ENCODE peak calls at places on chromosome 10, in seven cellular contexts. One of them, this sample, is unnamed.
A peak's percentile ranks its signal among the peaks of the same experiment; 100 is the strongest.

GRCh38 chr10:19654576-19654975 is 161.7 kb upstream of the PLXDC2 start:
- DNase-seq in GM06990: no peak
- DNase-seq in pancreas: no peak
- DNase-seq in CD4-positive, CD25-positive, alpha-beta regulatory T cell: no peak
- DNase-seq in right lobe of liver: no peak
- DNase-seq in neural progenitor cell: no peak
- DNase-seq in small intestine: no peak
- DNase-seq in this sample: no peak

GRCh38 chr10:87952612-87953011 is 89.2 kb downstream of the PTEN start:
- DNase-seq in CD4-positive, CD25-positive, alpha-beta regulatory T cell: no peak
- DNase-seq in right lobe of liver: no peak
- DNase-seq in small intestine: peak; percentile 58
- DNase-seq in pancreas: no peak
- DNase-seq in GM06990: no peak
- DNase-seq in neural progenitor cell: no peak
- DNase-seq in this sample: no peak

GRCh38 chr10:132357286-132358058 is 25.5 kb downstream of the LRRC27 start:
- DNase-seq in GM06990: no peak
- DNase-seq in neural progenitor cell: no peak
- DNase-seq in CD4-positive, CD25-positive, alpha-beta regulatory T cell: no peak
- DNase-seq in small intestine: no peak
- DNase-seq in pancreas: no peak
- DNase-seq in right lobe of liver: no peak
- DNase-seq in this sample: no peak

GRCh38 chr10:24209946-24210491 is 1.1 kb downstream of the KIAA1217 start:
- DNase-seq in right lobe of liver: no peak
- DNase-seq in pancreas: no peak
- DNase-seq in small intestine: peak; percentile 31
- DNase-seq in neural progenitor cell: no peak
- DNase-seq in CD4-positive, CD25-positive, alpha-beta regulatory T cell: no peak
- DNase-seq in GM06990: peak; percentile 61
- DNase-seq in this sample: no peak

GRCh38 chr10:62048919-62049636 is 147.6 kb downstream of the ARID5B start:
- DNase-seq in CD4-positive, CD25-positive, alpha-beta regulatory T cell: peak; percentile 50
- DNase-seq in right lobe of liver: peak; percentile 87
- DNase-seq in GM06990: peak; percentile 61
- DNase-seq in pancreas: peak; percentile 57
- DNase-seq in neural progenitor cell: peak; percentile 78
- DNase-seq in small intestine: peak; percentile 66
- DNase-seq in this sample: peak; percentile 87

GRCh38 chr10:131802991-131803390 is 97.8 kb upstream of the PPP2R2D start:
- DNase-seq in neural progenitor cell: peak; percentile 42
- DNase-seq in GM06990: no peak
- DNase-seq in small intestine: no peak
- DNase-seq in right lobe of liver: no peak
- DNase-seq in CD4-positive, CD25-positive, alpha-beta regulatory T cell: no peak
- DNase-seq in pancreas: no peak
- DNase-seq in this sample: no peak

GRCh38 chr10:58531084-58531695 is 18.5 kb downstream of the BICC1 start:
- DNase-seq in small intestine: peak; percentile 62
- DNase-seq in pancreas: peak; percentile 15
- DNase-seq in CD4-positive, CD25-positive, alpha-beta regulatory T cell: no peak
- DNase-seq in right lobe of liver: no peak
- DNase-seq in neural progenitor cell: peak; percentile 78
- DNase-seq in GM06990: peak; percentile 12
- DNase-seq in this sample: peak; percentile 10

GRCh38 chr10:85311599-85312337 is 983.4 kb downstream of the CCSER2 start:
- DNase-seq in pancreas: no peak
- DNase-seq in right lobe of liver: no peak
- DNase-seq in CD4-positive, CD25-positive, alpha-beta regulatory T cell: no peak
- DNase-seq in neural progenitor cell: no peak
- DNase-seq in small intestine: no peak
- DNase-seq in GM06990: no peak
- DNase-seq in this sample: no peak

GRCh38 chr10:34489973-34490372 is 325.1 kb downstream of the PARD3 start:
- DNase-seq in neural progenitor cell: no peak
- DNase-seq in pancreas: no peak
- DNase-seq in small intestine: peak; percentile 9
- DNase-seq in GM06990: no peak
- DNase-seq in right lobe of liver: no peak
- DNase-seq in CD4-positive, CD25-positive, alpha-beta regulatory T cell: no peak
- DNase-seq in this sample: no peak

GRCh38 chr10:131971591-131971990 is 10.1 kb downstream of the BNIP3 start:
- DNase-seq in small intestine: no peak
- DNase-seq in GM06990: no peak
- DNase-seq in neural progenitor cell: no peak
- DNase-seq in pancreas: no peak
- DNase-seq in CD4-positive, CD25-positive, alpha-beta regulatory T cell: no peak
- DNase-seq in right lobe of liver: no peak
- DNase-seq in this sample: no peak

GRCh38 chr10:77899080-77899477 is 27.5 kb downstream of the DLG5 start:
- DNase-seq in neural progenitor cell: no peak
- DNase-seq in pancreas: no peak
- DNase-seq in small intestine: peak; percentile 92
- DNase-seq in CD4-positive, CD25-positive, alpha-beta regulatory T cell: no peak
- DNase-seq in right lobe of liver: no peak
- DNase-seq in GM06990: no peak
- DNase-seq in this sample: no peak

GRCh38 chr10:13563481-13564445 is 23.0 kb upstream of the PRPF18 start:
- DNase-seq in pancreas: no peak
- DNase-seq in neural progenitor cell: no peak
- DNase-seq in GM06990: no peak
- DNase-seq in right lobe of liver: no peak
- DNase-seq in CD4-positive, CD25-positive, alpha-beta regulatory T cell: no peak
- DNase-seq in small intestine: no peak
- DNase-seq in this sample: no peak

GRCh38 chr10:103772096-103772845 is 83.1 kb downstream of the SH3PXD2A start:
- DNase-seq in neural progenitor cell: peak; percentile 90
- DNase-seq in GM06990: peak; percentile 57
- DNase-seq in small intestine: peak; percentile 70
- DNase-seq in right lobe of liver: peak; percentile 56
- DNase-seq in pancreas: peak; percentile 57
- DNase-seq in CD4-positive, CD25-positive, alpha-beta regulatory T cell: peak; percentile 61
- DNase-seq in this sample: peak; percentile 90

GRCh38 chr10:116001266-116001857 is 271.6 kb downstream of the GFRA1 start:
- DNase-seq in GM06990: no peak
- DNase-seq in right lobe of liver: peak; percentile 54
- DNase-seq in pancreas: no peak
- DNase-seq in CD4-positive, CD25-positive, alpha-beta regulatory T cell: no peak
- DNase-seq in small intestine: no peak
- DNase-seq in neural progenitor cell: peak; percentile 13
- DNase-seq in this sample: peak; percentile 16

GRCh38 chr10:122854648-122855047 is 9.0 kb upstream of the CUZD1 start:
- DNase-seq in GM06990: no peak
- DNase-seq in neural progenitor cell: no peak
- DNase-seq in small intestine: no peak
- DNase-seq in right lobe of liver: no peak
- DNase-seq in pancreas: no peak
- DNase-seq in CD4-positive, CD25-positive, alpha-beta regulatory T cell: no peak
- DNase-seq in this sample: no peak

GRCh38 chr10:70677016-70677415 is 4.7 kb downstream of the ADAMTS14 start:
- DNase-seq in right lobe of liver: no peak
- DNase-seq in neural progenitor cell: no peak
- DNase-seq in pancreas: no peak
- DNase-seq in GM06990: no peak
- DNase-seq in CD4-positive, CD25-positive, alpha-beta regulatory T cell: no peak
- DNase-seq in small intestine: no peak
- DNase-seq in this sample: no peak
- H3K27me3 ChIP-seq in right lobe of liver: no peaks in the 10 kb centered on the region
- H3K27me3 ChIP-seq in neural progenitor cell: peaks cover 28% of the 10 kb centered on the region
- H3K27me3 ChIP-seq in pancreas: no peaks in the 10 kb centered on the region
- H3K27me3 ChIP-seq in GM06990: no peaks in the 10 kb centered on the region
- H3K27me3 ChIP-seq in CD4-positive, CD25-positive, alpha-beta regulatory T cell: peaks cover 5% of the 10 kb centered on the region
- H3K27me3 ChIP-seq in small intestine: no peaks in the 10 kb centered on the region
- H3K27me3 ChIP-seq in this sample: no peaks in the 10 kb centered on the region

GRCh38 chr10:119653209-119653608 is 2.0 kb downstream of the BAG3 start:
- DNase-seq in small intestine: no peak
- DNase-seq in GM06990: no peak
- DNase-seq in right lobe of liver: no peak
- DNase-seq in neural progenitor cell: no peak
- DNase-seq in CD4-positive, CD25-positive, alpha-beta regulatory T cell: no peak
- DNase-seq in pancreas: no peak
- DNase-seq in this sample: no peak
- H3K4me3 ChIP-seq in small intestine: no peak overlapping the region
- H3K4me3 ChIP-seq in GM06990: no peak overlapping the region
- H3K4me3 ChIP-seq in right lobe of liver: no peak overlapping the region
- H3K4me3 ChIP-seq in neural progenitor cell: peak overlapping the region; percentile 83
- H3K4me3 ChIP-seq in CD4-positive, CD25-positive, alpha-beta regulatory T cell: peak overlapping the region; percentile 83
- H3K4me3 ChIP-seq in pancreas: no peak overlapping the region
- H3K4me3 ChIP-seq in this sample: peak overlapping the region; percentile 93

DNA sequence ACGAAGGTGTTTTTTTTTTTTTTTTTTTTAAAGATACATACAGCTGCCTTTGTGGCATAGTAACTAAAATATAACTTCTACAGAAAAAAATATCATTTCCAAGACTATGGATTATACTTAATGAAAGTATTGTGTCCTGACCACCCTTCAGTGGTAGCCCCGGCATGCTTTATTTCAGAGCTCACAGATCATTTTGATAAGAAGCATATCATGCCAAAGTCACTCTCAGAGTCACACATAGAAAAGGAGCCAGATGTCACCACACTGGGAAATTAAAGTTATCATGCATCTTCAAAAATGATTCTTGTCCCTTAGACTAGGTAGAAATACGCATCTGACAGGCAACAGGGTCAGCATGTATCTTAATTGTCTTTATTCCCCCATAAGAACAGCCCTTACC is 3.0 kb downstream of the ADARB2 start:
- DNase-seq in pancreas: no peak
- DNase-seq in neural progenitor cell: no peak
- DNase-seq in CD4-positive, CD25-positive, alpha-beta regulatory T cell: no peak
- DNase-seq in small intestine: no peak
- DNase-seq in right lobe of liver: no peak
- DNase-seq in GM06990: no peak
- DNase-seq in this sample: no peak
- H3K27me3 ChIP-seq in pancreas: peaks cover 37% of the 10 kb centered on the region
- H3K27me3 ChIP-seq in neural progenitor cell: peaks cover 68% of the 10 kb centered on the region
- H3K27me3 ChIP-seq in CD4-positive, CD25-positive, alpha-beta regulatory T cell: peaks cover 23% of the 10 kb centered on the region
- H3K27me3 ChIP-seq in small intestine: peaks cover 15% of the 10 kb centered on the region
- H3K27me3 ChIP-seq in right lobe of liver: peaks cover 3% of the 10 kb centered on the region
- H3K27me3 ChIP-seq in GM06990: no peaks in the 10 kb centered on the region
- H3K27me3 ChIP-seq in this sample: peaks cover 2% of the 10 kb centered on the region

DNA sequence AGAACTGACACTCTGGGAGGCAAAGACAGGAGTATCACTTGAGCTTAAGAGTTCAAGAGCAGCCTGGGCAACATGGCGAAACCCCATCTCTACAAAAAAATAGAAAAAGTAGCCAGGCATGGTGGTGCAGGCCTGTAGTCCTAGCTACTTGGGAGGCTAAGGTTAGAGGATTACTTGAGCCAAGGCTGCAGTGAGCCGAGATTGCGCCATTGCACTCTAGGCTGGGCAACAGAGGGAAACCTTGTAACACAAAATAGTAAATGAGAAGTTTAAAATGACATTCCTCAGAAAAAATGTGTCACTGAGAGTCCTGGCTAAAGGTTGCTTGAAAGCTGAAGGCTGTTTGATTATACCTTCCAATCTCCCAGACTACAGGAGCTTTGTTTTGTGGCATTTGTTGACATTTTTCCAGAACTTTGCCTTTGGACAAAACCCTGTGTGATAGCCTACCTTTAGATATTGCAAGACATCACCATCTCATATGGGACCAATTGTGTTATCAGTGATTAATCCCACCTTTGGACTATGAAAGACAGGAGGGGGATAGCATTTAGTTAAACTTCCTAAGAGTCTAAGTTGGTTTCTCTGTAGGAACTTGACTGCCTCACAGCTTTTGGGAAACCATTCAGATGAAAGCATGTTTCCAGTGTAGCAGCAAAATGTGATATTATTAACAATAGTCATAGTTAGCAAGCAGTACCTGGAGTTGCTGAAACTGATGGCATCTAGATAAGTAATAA is 5.3 kb downstream of the TNKS2 start:
- DNase-seq in GM06990: no peak
- DNase-seq in small intestine: no peak
- DNase-seq in right lobe of liver: no peak
- DNase-seq in neural progenitor cell: no peak
- DNase-seq in pancreas: no peak
- DNase-seq in CD4-positive, CD25-positive, alpha-beta regulatory T cell: no peak
- DNase-seq in this sample: no peak
- H3K4me3 ChIP-seq in GM06990: no peak overlapping the region
- H3K4me3 ChIP-seq in small intestine: no peak overlapping the region
- H3K4me3 ChIP-seq in right lobe of liver: no peak overlapping the region
- H3K4me3 ChIP-seq in neural progenitor cell: no peak overlapping the region
- H3K4me3 ChIP-seq in pancreas: no peak overlapping the region
- H3K4me3 ChIP-seq in CD4-positive, CD25-positive, alpha-beta regulatory T cell: no peak overlapping the region
- H3K4me3 ChIP-seq in this sample: no peak overlapping the region

This sample was measured in right cardiac atrium.